ENCODE peak calls at places on chromosome 6, in nine cellular contexts. W is lung; D is left lung; A is RWPE2; J is CD8-positive, alpha-beta T cell; M is pancreas; I is adrenal gland; S is small intestine; T is heart left ventricle. Q is an unnamed sample.

GRCh38 chr6:20953019-20953418 is 418.8 kb downstream of the CDKAL1 start:
- DNase-seq in S (no peak), M (no peak), T (no peak), I (no peak), A (no peak), D (no peak), J (no peak), W (no peak), Q (no peak)

GRCh38 chr6:25137497-25137896 is 141.7 kb upstream of the CARMIL1 start:
- DNase-seq in S (no peak), T (no peak), W (no peak), I (no peak), J (no peak), D (no peak), M (no peak), A (no peak), Q (no peak)

GRCh38 chr6:70412797-70413113 is 553 bp upstream of the FAM135A start:
- DNase-seq in J (no peak), D (no peak), M (no peak), S (no peak), A (no peak), W (peak; percentile 31), I (no peak), T (no peak), Q (no peak)

GRCh38 chr6:87407896-87408720 is at the start of gene CFAP206:
- DNase-seq in T (peak; percentile 89), M (peak; percentile 79), D (peak; percentile 85), A (peak; percentile 75), J (peak; percentile 76), S (peak; percentile 86), W (peak; percentile 75), I (peak; percentile 84), Q (peak; percentile 79)

GRCh38 chr6:30350519-30350918 is 5.6 kb downstream of the RPP21 start:
- DNase-seq in I (no peak), S (no peak), W (no peak), A (no peak), T (no peak), M (no peak), D (no peak), J (no peak), Q (no peak)

GRCh38 chr6:44642870-44643522 is 255.5 kb downstream of the CDC5L start:
- DNase-seq in M (no peak), W (no peak), S (no peak), I (no peak), T (no peak), D (no peak), J (no peak), A (no peak), Q (no peak)

GRCh38 chr6:121932071-121933009 is 467.1 kb upstream of the HSF2 start:
- DNase-seq in A (no peak), S (peak; percentile 17), W (no peak), I (peak; percentile 23), J (no peak), T (no peak), D (peak; percentile 49), M (no peak), Q (peak; percentile 44)

GRCh38 chr6:25981529-25982263 is 19.1 kb downstream of the TRIM38 start:
- DNase-seq in I (no peak), T (no peak), M (no peak), D (no peak), J (no peak), A (no peak), W (no peak), S (no peak), Q (no peak)

GRCh38 chr6:148935705-148936306 is 189.0 kb downstream of the UST start:
- DNase-seq in M (no peak), J (no peak), A (no peak), W (no peak), D (no peak), I (peak; percentile 37), S (no peak), T (no peak), Q (no peak)

GRCh38 chr6:167659016-167659415 is 167.7 kb upstream of the AFDN start:
- DNase-seq in I (no peak), A (no peak), D (no peak), T (no peak), M (no peak), W (no peak), J (no peak), S (no peak), Q (no peak)

GRCh38 chr6:44788387-44788981 is 401.0 kb downstream of the CDC5L start:
- DNase-seq in D (no peak), T (no peak), A (no peak), M (no peak), W (no peak), I (no peak), J (no peak), S (no peak), Q (no peak)

GRCh38 chr6:36135053-36135731 is 4.9 kb downstream of the MAPK13 start:
- DNase-seq in W (no peak), D (no peak), S (no peak), I (no peak), M (no peak), A (no peak), T (no peak), J (no peak), Q (no peak)

GRCh38 chr6:135630789-135631376 is 133.3 kb upstream of the AHI1 start:
- DNase-seq in W (no peak), M (no peak), T (no peak), S (no peak), D (no peak), J (no peak), A (no peak), I (no peak), Q (no peak)

GRCh38 chr6:46235242-46235641 is 64.5 kb upstream of the ENPP5 start:
- DNase-seq in J (no peak), I (no peak), A (no peak), W (no peak), M (no peak), S (no peak), D (no peak), T (no peak), Q (no peak)

GRCh38 chr6:505374-505773 is 113.8 kb downstream of the IRF4 start:
- DNase-seq in D (no peak), A (no peak), T (no peak), M (no peak), W (no peak), I (no peak), S (no peak), J (no peak), Q (no peak)

GRCh38 chr6:149964243-149965190 is 774 bp downstream of the ULBP1 start:
- DNase-seq in I (no peak), S (no peak), W (no peak), D (no peak), J (peak; percentile 22), A (no peak), M (no peak), T (peak; percentile 62), Q (no peak)

GRCh38 chr6:31630177-31630934 is 9.8 kb downstream of the PRRC2A start:
- DNase-seq in M (no peak), J (no peak), S (no peak), W (no peak), T (no peak), A (no peak), D (no peak), I (no peak), Q (no peak)

GRCh38 chr6:31632279-31632946 is 11.9 kb downstream of the PRRC2A start:
- DNase-seq in A (no peak), I (no peak), W (no peak), T (no peak), M (no peak), D (no peak), S (no peak), J (no peak), Q (no peak)

GRCh38 chr6:31631681-31632278 is 11.3 kb downstream of the PRRC2A start:
- DNase-seq in M (no peak), T (no peak), J (no peak), A (no peak), D (no peak), I (no peak), S (no peak), W (no peak), Q (no peak)

GRCh38 chr6:31629014-31629413 is 8.5 kb downstream of the PRRC2A start:
- DNase-seq in A (no peak), M (no peak), T (no peak), S (no peak), D (no peak), I (no peak), W (no peak), J (no peak), Q (no peak)

GRCh38 chr6:31631209-31631608 is 10.7 kb downstream of the PRRC2A start:
- DNase-seq in S (no peak), J (no peak), A (no peak), W (no peak), I (no peak), M (no peak), T (no peak), D (no peak), Q (no peak)
- H3K36me3 ChIP-seq in S (peaks cover 59% of the 10 kb centered on the region), J (peaks cover 64% of the 10 kb centered on the region), A (peaks cover 99% of the 10 kb centered on the region), W (peaks cover 90% of the 10 kb centered on the region), I (no peaks in the 10 kb centered on the region), M (peaks cover 72% of the 10 kb centered on the region), T (peaks cover 100% of the 10 kb centered on the region), D (peaks cover 8% of the 10 kb centered on the region), Q (peaks cover 88% of the 10 kb centered on the region)

GRCh38 chr6:100289285-100289684 is 175.4 kb downstream of the SIM1 start:
- DNase-seq in M (no peak), W (no peak), A (no peak), J (no peak), D (no peak), T (no peak), S (no peak), I (no peak), Q (no peak)
- H3K4me1 ChIP-seq in M (no peaks in the 10 kb centered on the region), W (no peaks in the 10 kb centered on the region), A (peaks cover 5% of the 10 kb centered on the region), J (no peaks in the 10 kb centered on the region), D (no peaks in the 10 kb centered on the region), T (no peaks in the 10 kb centered on the region), S (no peaks in the 10 kb centered on the region), I (no peaks in the 10 kb centered on the region), Q (no peaks in the 10 kb centered on the region)

GRCh38 chr6:27867051-27867940 is 44.9 kb downstream of the OR2B2 start:
- DNase-seq in T (peak; percentile 85), I (peak; percentile 40), D (peak; percentile 88), A (peak; percentile 81), M (no peak), S (peak; percentile 81), W (peak; percentile 42), J (peak; percentile 65), Q (peak; percentile 53)
- H3K27ac ChIP-seq in T (peak overlapping the region; percentile 38), I (no peak overlapping the region), D (peak overlapping the region; percentile 29), A (peak overlapping the region; percentile 92), M (no peak overlapping the region), S (peak overlapping the region; percentile 90), W (no peak overlapping the region), J (peak overlapping the region; percentile 54), Q (peak overlapping the region; percentile 82)

GRCh38 chr6:42664718-42665117 is 57.7 kb downstream of the PRPH2 start:
- DNase-seq in D (no peak), J (no peak), T (no peak), S (no peak), A (no peak), I (no peak), M (no peak), W (no peak), Q (no peak)
- H3K36me3 ChIP-seq in D (no peaks in the 10 kb centered on the region), J (peaks cover 30% of the 10 kb centered on the region), T (peaks cover 80% of the 10 kb centered on the region), S (peaks cover 17% of the 10 kb centered on the region), A (peaks cover 85% of the 10 kb centered on the region), I (no peaks in the 10 kb centered on the region), M (peaks cover 19% of the 10 kb centered on the region), W (peaks cover 18% of the 10 kb centered on the region), Q (peaks cover 97% of the 10 kb centered on the region)

DNA sequence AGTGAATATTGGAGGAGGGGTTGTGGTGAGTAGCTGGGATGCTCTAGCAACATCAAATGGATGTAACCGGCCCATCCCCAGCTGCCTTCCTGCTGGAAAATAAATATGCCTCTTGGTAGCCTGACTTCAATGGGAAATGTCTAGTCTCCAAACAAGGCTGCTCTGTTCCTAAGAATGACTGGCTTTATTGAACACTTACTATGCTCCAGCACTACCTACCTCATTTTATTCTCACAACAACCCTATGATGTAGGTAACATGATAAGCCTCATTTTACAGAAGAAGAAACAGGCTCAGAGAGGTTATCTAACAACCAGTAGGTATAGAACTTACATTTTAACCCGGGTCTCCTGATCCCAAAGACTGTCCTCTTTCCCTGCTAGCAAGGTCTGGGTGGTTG is 93.6 kb downstream of the FYN start:
- DNase-seq in W (no peak), D (no peak), S (no peak), T (no peak), J (no peak), M (no peak), A (no peak), I (no peak), Q (no peak)
- H3K4me1 ChIP-seq in W (peaks cover 31% of the 10 kb centered on the region), D (no peaks in the 10 kb centered on the region), S (peaks cover under 1% of the 10 kb centered on the region), T (peaks cover 22% of the 10 kb centered on the region), J (peaks cover 81% of the 10 kb centered on the region), M (no peaks in the 10 kb centered on the region), A (peaks cover 7% of the 10 kb centered on the region), I (no peaks in the 10 kb centered on the region), Q (peaks cover 16% of the 10 kb centered on the region)